ENCODE peak calls at places on chromosomes 11 and 22, in ten cellular contexts. P is tibial nerve; M is CD4-positive, alpha-beta T cell; C is upper lobe of left lung; R is mesenchymal stem cell; N is trophoblast cell; T is CD8-positive, alpha-beta memory T cell; Z is substantia nigra; L is tibial artery; V is colonic mucosa. K is an unnamed sample.

GRCh38 chr11:17257200-17257599 is 19.3 kb upstream of the NUCB2 start:
- DNase-seq in C (no peak), Z (no peak), M (no peak), R (peak), V (no peak), P (no peak), N (peak), L (no peak), T (no peak), K (no peak)

GRCh38 chr11:61626580-61627380 is 45.9 kb upstream of the SYT7 start:
- DNase-seq in T (no peak), P (no peak), R (peak), N (peak), M (no peak), L (no peak), V (peak), Z (no peak), C (peak), K (no peak)

GRCh38 chr11:17154409-17155159 is 53.2 kb downstream of the PIK3C2A start:
- DNase-seq in T (no peak), Z (no peak), P (no peak), M (no peak), R (no peak), C (no peak), N (no peak), V (no peak), L (no peak), K (no peak)

GRCh38 chr11:8654503-8654902 is 28.0 kb downstream of the TRIM66 start:
- DNase-seq in R (no peak), T (no peak), P (no peak), Z (no peak), C (no peak), V (no peak), L (no peak), M (no peak), N (no peak), K (no peak)

GRCh38 chr11:61697093-61697492 is 16.9 kb downstream of the DAGLA start:
- DNase-seq in N (peak), M (no peak), V (no peak), C (no peak), T (no peak), L (no peak), Z (no peak), R (no peak), P (no peak), K (no peak)

GRCh38 chr22:32622004-32622761 is 147.6 kb downstream of the FBXO7 start:
- DNase-seq in V (peak), R (peak), L (peak), C (peak), T (no peak), Z (no peak), M (no peak), N (peak), P (peak), K (no peak)

GRCh38 chr11:46845440-46845739 is 690 bp downstream of the CKAP5 start:
- DNase-seq in V (peak), C (no peak), R (no peak), N (no peak), L (no peak), M (no peak), Z (no peak), T (no peak), P (no peak), K (no peak)

GRCh38 chr11:114049050-114049449 is 10.5 kb upstream of the ZBTB16 start:
- DNase-seq in V (no peak), Z (no peak), M (no peak), P (no peak), L (no peak), R (no peak), T (no peak), N (no peak), C (no peak), K (no peak)

GRCh38 chr11:13329670-13330401 is 52.2 kb downstream of the BMAL1 start:
- DNase-seq in T (no peak), L (no peak), C (peak), M (no peak), N (no peak), R (no peak), Z (no peak), P (no peak), V (no peak), K (no peak)

GRCh38 chr11:109851780-109852390 is 241.3 kb upstream of the ZC3H12C start:
- DNase-seq in M (no peak), N (no peak), R (no peak), T (no peak), L (no peak), P (no peak), C (no peak), V (no peak), Z (no peak), K (no peak)

GRCh38 chr11:67504023-67504949 is 877 bp downstream of the PITPNM1 start:
- DNase-seq in P (no peak), L (peak), R (peak), Z (no peak), T (peak), N (peak), C (no peak), V (no peak), M (no peak), K (no peak)

GRCh38 chr11:12111482-12112149 is 1.2 kb downstream of the MICAL2 start:
- DNase-seq in V (no peak), P (no peak), N (no peak), L (peak), Z (no peak), C (no peak), M (no peak), R (peak), T (no peak), K (no peak)

GRCh38 chr11:75557649-75558494 is 4.2 kb upstream of the SERPINH1 start:
- DNase-seq in N (no peak), P (no peak), R (peak), M (no peak), Z (no peak), T (no peak), V (no peak), C (peak), L (peak), K (no peak)

GRCh38 chr11:74592441-74593362 is at the start of gene POLD3:
- DNase-seq in V (peak), P (peak), L (peak), M (peak), Z (peak), T (peak), N (peak), C (peak), R (peak), K (peak)

GRCh38 chr11:78973833-78974232 is 399.2 kb upstream of the NARS2 start:
- DNase-seq in P (no peak), R (no peak), C (no peak), Z (no peak), T (no peak), L (no peak), N (no peak), V (no peak), M (no peak), K (no peak)

GRCh38 chr22:49955581-49956417 is 4.8 kb upstream of the PIM3 start:
- DNase-seq in L (no peak), T (no peak), M (no peak), C (peak), N (no peak), P (no peak), Z (no peak), R (no peak), V (no peak), K (no peak)

GRCh38 chr11:14541180-14541579 is 21.0 kb upstream of the PSMA1 start:
- DNase-seq in L (no peak), T (no peak), Z (no peak), R (no peak), M (no peak), P (no peak), N (no peak), V (no peak), C (peak), K (no peak)

GRCh38 chr11:2794947-2795346 is 90.6 kb downstream of the CDKN1C start:
- DNase-seq in N (no peak), L (no peak), T (peak), M (peak), Z (no peak), C (peak), P (peak), R (no peak), V (no peak), K (no peak)

GRCh38 chr11:131248588-131248987 is 121.8 kb upstream of the NTM start:
- DNase-seq in C (no peak), T (no peak), L (no peak), V (no peak), N (no peak), Z (no peak), R (no peak), P (no peak), M (no peak), K (no peak)

GRCh38 chr11:16382638-16383380 is 26.5 kb upstream of the SOX6 start:
- DNase-seq in M (no peak), Z (no peak), R (no peak), T (no peak), V (no peak), C (no peak), P (no peak), N (no peak), L (no peak), K (no peak)

GRCh38 chr11:95095858-95096587 is 6.4 kb downstream of the ENDOD1 start:
- DNase-seq in P (no peak), T (no peak), Z (no peak), L (no peak), N (no peak), R (peak), C (no peak), V (no peak), M (no peak), K (no peak)

GRCh38 chr22:47163481-47163875 is 401.0 kb downstream of the TBC1D22A start:
- DNase-seq in L (peak), T (no peak), P (peak), R (no peak), M (no peak), C (peak), N (no peak), Z (no peak), V (no peak), K (no peak)

GRCh38 chr22:19799322-19800190 is 39.0 kb downstream of the TBX1 start:
- DNase-seq in L (no peak), N (peak), V (no peak), P (peak), M (no peak), T (no peak), Z (no peak), R (peak), C (no peak), K (no peak)

GRCh38 chr11:113896156-113896879 is 8.3 kb upstream of the HTR3B start:
- DNase-seq in P (no peak), L (no peak), R (peak), Z (no peak), C (peak), M (no peak), T (no peak), N (peak), V (peak), K (peak)

GRCh38 chr11:78187366-78188011 is 937 bp downstream of the KCTD21 start:
- DNase-seq in T (no peak), R (no peak), C (no peak), Z (no peak), L (no peak), N (no peak), P (no peak), V (no peak), M (peak), K (no peak)

GRCh38 chr11:70176940-70177689 is 26.0 kb upstream of the FADD start:
- DNase-seq in N (peak), T (peak), V (peak), R (peak), L (no peak), Z (no peak), C (peak), M (peak), P (no peak), K (no peak)

GRCh38 chr11:121613724-121614123 is 161.0 kb upstream of the SORL1-AS1 start:
- DNase-seq in C (no peak), R (no peak), P (no peak), T (no peak), Z (no peak), L (no peak), V (no peak), N (no peak), M (no peak), K (no peak)

GRCh38 chr11:27216268-27217149 is 146.5 kb downstream of the CCDC34 start:
- DNase-seq in C (peak), T (no peak), Z (no peak), M (no peak), P (no peak), L (no peak), N (no peak), V (peak), R (peak), K (no peak)

GRCh38 chr11:27215471-27216267 is 147.3 kb downstream of the CCDC34 start:
- DNase-seq in R (no peak), M (no peak), C (peak), V (peak), N (no peak), L (no peak), T (no peak), P (no peak), Z (no peak), K (no peak)

GRCh38 chr11:27213232-27213660 is 149.8 kb downstream of the CCDC34 start:
- DNase-seq in C (no peak), M (no peak), L (no peak), V (peak), N (peak), P (no peak), R (peak), T (no peak), Z (no peak), K (no peak)

GRCh38 chr11:27212248-27212780 is 150.7 kb downstream of the CCDC34 start:
- DNase-seq in R (no peak), P (no peak), T (no peak), L (no peak), M (no peak), Z (no peak), C (no peak), N (no peak), V (no peak), K (no peak)

GRCh38 chr11:27214713-27215112 is 148.3 kb downstream of the CCDC34 start:
- DNase-seq in C (no peak), M (no peak), T (no peak), N (no peak), Z (no peak), L (no peak), P (no peak), V (peak), R (no peak), K (no peak)
- H3K27ac ChIP-seq in C (no peak), M (no peak), T (no peak), N (no peak), Z (no peak), L (no peak), P (no peak), V (no peak), R (no peak), K (no peak)

GRCh38 chr11:126925321-126926093 is 75.1 kb downstream of the KIRREL3 start:
- DNase-seq in C (no peak), T (no peak), V (no peak), Z (no peak), N (no peak), R (no peak), M (no peak), P (no peak), L (no peak), K (peak)

GRCh38 chr11:126926376-126926791 is 74.2 kb downstream of the KIRREL3 start:
- DNase-seq in C (no peak), P (no peak), N (no peak), V (no peak), M (no peak), Z (no peak), R (no peak), T (no peak), L (no peak), K (no peak)

GRCh38 chr11:126927628-126928027 is 72.9 kb downstream of the KIRREL3 start:
- DNase-seq in L (no peak), Z (no peak), N (peak), P (no peak), R (no peak), M (no peak), C (peak), T (no peak), V (no peak), K (no peak)

GRCh38 chr11:126929186-126930085 is 71.1 kb downstream of the KIRREL3 start:
- DNase-seq in V (no peak), C (peak), Z (no peak), P (no peak), T (no peak), L (no peak), R (no peak), M (no peak), N (peak), K (no peak)

GRCh38 chr11:126930100-126930841 is 70.3 kb downstream of the KIRREL3 start:
- DNase-seq in M (no peak), Z (no peak), V (no peak), C (no peak), T (no peak), L (no peak), R (no peak), N (no peak), P (no peak), K (no peak)
- H3K27ac ChIP-seq in M (no peak), Z (no peak), V (no peak), C (peak), T (no peak), L (no peak), R (no peak), N (no peak), P (peak), K (peak)

GRCh38 chr22:36480941-36481392 is 473 bp downstream of the TXN2 start:
- DNase-seq in Z (no peak), M (no peak), C (no peak), R (no peak), V (no peak), N (no peak), T (no peak), P (no peak), L (no peak), K (no peak)
- H3K27ac ChIP-seq in Z (peak), M (peak), C (peak), R (peak), V (peak), N (peak), T (peak), P (peak), L (peak), K (peak)

GRCh38 chr22:24806663-24807001 is 621 bp downstream of the SGSM1 start:
- DNase-seq in Z (no peak), M (peak), L (no peak), V (no peak), R (no peak), P (no peak), C (no peak), N (no peak), T (no peak), K (peak)
- H3K27ac ChIP-seq in Z (peak), M (no peak), L (peak), V (no peak), R (no peak), P (peak), C (peak), N (no peak), T (no peak), K (peak)